ENCODE peak calls at places on chromosomes 12 and 14, in seven cellular contexts. One of them, this sample, is unnamed.

GRCh38 chr14:75273272-75274044 is 5.2 kb upstream of the FOS start:
- DNase-seq in foreskin keratinocyte: no peak
- DNase-seq in GM12865: no peak
- DNase-seq in SK-N-SH: no peak
- DNase-seq in heart left ventricle: no peak
- DNase-seq in HFF-Myc: no peak
- DNase-seq in fibroblast of pulmonary artery: peak
- DNase-seq in this sample: no peak

GRCh38 chr12:14275886-14276285 is 89.6 kb upstream of the ATF7IP start:
- DNase-seq in foreskin keratinocyte: no peak
- DNase-seq in GM12865: no peak
- DNase-seq in SK-N-SH: no peak
- DNase-seq in heart left ventricle: no peak
- DNase-seq in HFF-Myc: no peak
- DNase-seq in fibroblast of pulmonary artery: no peak
- DNase-seq in this sample: no peak

GRCh38 chr12:1848146-1848545 is 27.8 kb downstream of the LRTM2 start:
- DNase-seq in foreskin keratinocyte: no peak
- DNase-seq in GM12865: no peak
- DNase-seq in SK-N-SH: no peak
- DNase-seq in heart left ventricle: no peak
- DNase-seq in HFF-Myc: no peak
- DNase-seq in fibroblast of pulmonary artery: no peak
- DNase-seq in this sample: no peak

GRCh38 chr14:34064349-34064748 is 113.5 kb upstream of the EGLN3 start:
- DNase-seq in foreskin keratinocyte: no peak
- DNase-seq in GM12865: no peak
- DNase-seq in SK-N-SH: no peak
- DNase-seq in heart left ventricle: no peak
- DNase-seq in HFF-Myc: no peak
- DNase-seq in fibroblast of pulmonary artery: peak
- DNase-seq in this sample: no peak

GRCh38 chr12:124550123-124551089 is 17.0 kb downstream of the NCOR2 start:
- DNase-seq in foreskin keratinocyte: no peak
- DNase-seq in GM12865: no peak
- DNase-seq in SK-N-SH: no peak
- DNase-seq in heart left ventricle: no peak
- DNase-seq in HFF-Myc: no peak
- DNase-seq in fibroblast of pulmonary artery: no peak
- DNase-seq in this sample: no peak

GRCh38 chr12:2963154-2963759 is 4.1 kb downstream of the TEAD4 start:
- DNase-seq in foreskin keratinocyte: no peak
- DNase-seq in GM12865: no peak
- DNase-seq in SK-N-SH: no peak
- DNase-seq in heart left ventricle: no peak
- DNase-seq in HFF-Myc: no peak
- DNase-seq in fibroblast of pulmonary artery: no peak
- DNase-seq in this sample: no peak

GRCh38 chr12:108595711-108596647 is 1.9 kb downstream of the TMEM119 start:
- DNase-seq in foreskin keratinocyte: no peak
- DNase-seq in GM12865: no peak
- DNase-seq in SK-N-SH: no peak
- DNase-seq in heart left ventricle: no peak
- DNase-seq in HFF-Myc: no peak
- DNase-seq in fibroblast of pulmonary artery: no peak
- DNase-seq in this sample: no peak

GRCh38 chr12:52860102-52860838 is 11.5 kb upstream of the KRT78 start:
- DNase-seq in foreskin keratinocyte: peak
- DNase-seq in GM12865: no peak
- DNase-seq in SK-N-SH: no peak
- DNase-seq in heart left ventricle: no peak
- DNase-seq in HFF-Myc: no peak
- DNase-seq in fibroblast of pulmonary artery: peak
- DNase-seq in this sample: no peak

GRCh38 chr12:111578276-111578970 is 20.7 kb downstream of the ATXN2 start:
- DNase-seq in foreskin keratinocyte: no peak
- DNase-seq in GM12865: peak
- DNase-seq in SK-N-SH: no peak
- DNase-seq in heart left ventricle: no peak
- DNase-seq in HFF-Myc: peak
- DNase-seq in fibroblast of pulmonary artery: peak
- DNase-seq in this sample: peak

GRCh38 chr12:57261385-57261784 is 10.4 kb upstream of the STAC3 start:
- DNase-seq in foreskin keratinocyte: no peak
- DNase-seq in GM12865: no peak
- DNase-seq in SK-N-SH: no peak
- DNase-seq in heart left ventricle: no peak
- DNase-seq in HFF-Myc: no peak
- DNase-seq in fibroblast of pulmonary artery: no peak
- DNase-seq in this sample: no peak

GRCh38 chr12:128940974-128941373 is 87.7 kb downstream of the GLT1D1 start:
- DNase-seq in foreskin keratinocyte: no peak
- DNase-seq in GM12865: no peak
- DNase-seq in SK-N-SH: no peak
- DNase-seq in heart left ventricle: no peak
- DNase-seq in HFF-Myc: no peak
- DNase-seq in fibroblast of pulmonary artery: no peak
- DNase-seq in this sample: no peak

GRCh38 chr14:33512201-33512600 is 438.7 kb downstream of the EGLN3 start:
- DNase-seq in foreskin keratinocyte: no peak
- DNase-seq in GM12865: no peak
- DNase-seq in SK-N-SH: no peak
- DNase-seq in heart left ventricle: no peak
- DNase-seq in HFF-Myc: no peak
- DNase-seq in fibroblast of pulmonary artery: peak
- DNase-seq in this sample: no peak

GRCh38 chr12:67590122-67590795 is 58.3 kb upstream of the DYRK2 start:
- DNase-seq in foreskin keratinocyte: no peak
- DNase-seq in GM12865: no peak
- DNase-seq in SK-N-SH: peak
- DNase-seq in heart left ventricle: no peak
- DNase-seq in HFF-Myc: no peak
- DNase-seq in fibroblast of pulmonary artery: no peak
- DNase-seq in this sample: no peak

GRCh38 chr12:23472329-23472971 is 477.0 kb downstream of the SOX5 start:
- DNase-seq in foreskin keratinocyte: peak
- DNase-seq in GM12865: no peak
- DNase-seq in SK-N-SH: no peak
- DNase-seq in heart left ventricle: no peak
- DNase-seq in HFF-Myc: no peak
- DNase-seq in fibroblast of pulmonary artery: no peak
- DNase-seq in this sample: no peak

DNA sequence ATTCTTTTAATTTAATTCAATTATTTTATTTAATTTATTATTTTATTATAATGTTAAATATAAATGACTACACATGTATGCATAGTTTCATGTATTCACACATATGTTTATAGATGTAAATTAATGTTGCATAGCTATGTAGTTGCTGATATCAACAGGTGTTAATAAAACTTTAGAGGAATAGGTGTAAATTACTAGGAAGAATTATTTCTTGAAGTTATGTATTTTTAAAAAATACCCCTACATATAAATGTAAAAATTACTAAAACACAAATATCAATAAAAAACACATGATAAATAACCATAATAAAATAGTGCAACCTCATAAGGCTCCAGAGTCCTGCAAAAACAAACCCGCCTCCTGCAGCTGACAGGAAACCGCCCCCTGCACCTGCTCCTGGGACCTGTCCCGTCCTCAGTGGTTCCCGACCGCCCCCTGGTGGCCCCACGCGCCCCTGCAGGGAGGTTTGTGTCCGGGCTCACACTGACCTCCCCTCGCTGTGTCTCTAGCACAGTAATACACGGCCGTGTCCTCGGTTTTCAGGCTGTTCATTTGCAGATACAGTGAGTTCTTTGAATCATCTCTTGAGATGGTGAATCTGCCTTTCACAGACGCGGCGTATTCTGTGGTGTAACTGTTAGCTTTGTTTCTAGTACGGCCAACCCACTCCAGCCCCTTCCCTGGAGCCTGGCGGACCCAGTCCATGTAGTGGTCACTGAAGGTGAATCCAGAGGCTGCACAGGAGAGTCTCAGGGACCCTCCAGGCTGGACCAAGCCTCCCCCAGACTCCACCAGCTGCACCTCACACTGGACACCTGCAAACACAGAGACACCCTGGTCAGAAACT is 1264.0 kb downstream of the TMEM121 start:
- DNase-seq in foreskin keratinocyte: no peak
- DNase-seq in GM12865: peak
- DNase-seq in SK-N-SH: peak
- DNase-seq in heart left ventricle: peak
- DNase-seq in HFF-Myc: no peak
- DNase-seq in fibroblast of pulmonary artery: no peak
- DNase-seq in this sample: peak
- TF ChIP-seq CTCF in foreskin keratinocyte: peak
- TF ChIP-seq CTCF in GM12865: peak
- TF ChIP-seq CTCF in SK-N-SH: peak
- TF ChIP-seq CTCF in heart left ventricle: peak
- TF ChIP-seq CTCF in HFF-Myc: peak
- TF ChIP-seq CTCF in fibroblast of pulmonary artery: peak
- TF ChIP-seq CTCF in this sample: peak

GRCh38 chr14:106562451-106562850 is 1036.1 kb downstream of the TMEM121 start:
- DNase-seq in foreskin keratinocyte: no peak
- DNase-seq in GM12865: no peak
- DNase-seq in SK-N-SH: no peak
- DNase-seq in heart left ventricle: no peak
- DNase-seq in HFF-Myc: no peak
- DNase-seq in fibroblast of pulmonary artery: no peak
- DNase-seq in this sample: no peak

GRCh38 chr14:106564058-106564643 is 1037.8 kb downstream of the TMEM121 start:
- DNase-seq in foreskin keratinocyte: no peak
- DNase-seq in GM12865: peak
- DNase-seq in SK-N-SH: peak
- DNase-seq in heart left ventricle: no peak
- DNase-seq in HFF-Myc: no peak
- DNase-seq in fibroblast of pulmonary artery: no peak
- DNase-seq in this sample: peak
- TF ChIP-seq CTCF in foreskin keratinocyte: peak
- TF ChIP-seq CTCF in GM12865: peak
- TF ChIP-seq CTCF in SK-N-SH: peak
- TF ChIP-seq CTCF in heart left ventricle: peak
- TF ChIP-seq CTCF in HFF-Myc: peak
- TF ChIP-seq CTCF in fibroblast of pulmonary artery: no peak
- TF ChIP-seq CTCF in this sample: peak

GRCh38 chr12:77220586-77220985 is 155.2 kb upstream of the E2F7 start:
- DNase-seq in foreskin keratinocyte: no peak
- DNase-seq in GM12865: no peak
- DNase-seq in SK-N-SH: no peak
- DNase-seq in heart left ventricle: no peak
- DNase-seq in HFF-Myc: no peak
- DNase-seq in fibroblast of pulmonary artery: no peak
- DNase-seq in this sample: no peak
- TF ChIP-seq CTCF in foreskin keratinocyte: no peak
- TF ChIP-seq CTCF in GM12865: no peak
- TF ChIP-seq CTCF in SK-N-SH: no peak
- TF ChIP-seq CTCF in heart left ventricle: no peak
- TF ChIP-seq CTCF in HFF-Myc: no peak
- TF ChIP-seq CTCF in fibroblast of pulmonary artery: no peak
- TF ChIP-seq CTCF in this sample: no peak

GRCh38 chr14:77155083-77155482 is 13.5 kb upstream of the ZDHHC22 start:
- DNase-seq in foreskin keratinocyte: no peak
- DNase-seq in GM12865: no peak
- DNase-seq in SK-N-SH: no peak
- DNase-seq in heart left ventricle: no peak
- DNase-seq in HFF-Myc: no peak
- DNase-seq in fibroblast of pulmonary artery: no peak
- DNase-seq in this sample: no peak

GRCh38 chr14:77157716-77158115 is 16.1 kb upstream of the ZDHHC22 start:
- DNase-seq in foreskin keratinocyte: no peak
- DNase-seq in GM12865: no peak
- DNase-seq in SK-N-SH: no peak
- DNase-seq in heart left ventricle: no peak
- DNase-seq in HFF-Myc: no peak
- DNase-seq in fibroblast of pulmonary artery: no peak
- DNase-seq in this sample: no peak

GRCh38 chr14:77154421-77154820 is 12.8 kb upstream of the ZDHHC22 start:
- DNase-seq in foreskin keratinocyte: no peak
- DNase-seq in GM12865: no peak
- DNase-seq in SK-N-SH: no peak
- DNase-seq in heart left ventricle: no peak
- DNase-seq in HFF-Myc: no peak
- DNase-seq in fibroblast of pulmonary artery: no peak
- DNase-seq in this sample: no peak

GRCh38 chr14:77161011-77161410 is 19.4 kb upstream of the ZDHHC22 start:
- DNase-seq in foreskin keratinocyte: no peak
- DNase-seq in GM12865: no peak
- DNase-seq in SK-N-SH: no peak
- DNase-seq in heart left ventricle: no peak
- DNase-seq in HFF-Myc: no peak
- DNase-seq in fibroblast of pulmonary artery: no peak
- DNase-seq in this sample: no peak

GRCh38 chr14:77158175-77158908 is 16.8 kb upstream of the ZDHHC22 start:
- DNase-seq in foreskin keratinocyte: no peak
- DNase-seq in GM12865: no peak
- DNase-seq in SK-N-SH: peak
- DNase-seq in heart left ventricle: peak
- DNase-seq in HFF-Myc: peak
- DNase-seq in fibroblast of pulmonary artery: peak
- DNase-seq in this sample: no peak
- TF ChIP-seq CTCF in foreskin keratinocyte: no peak
- TF ChIP-seq CTCF in GM12865: no peak
- TF ChIP-seq CTCF in SK-N-SH: no peak
- TF ChIP-seq CTCF in heart left ventricle: no peak
- TF ChIP-seq CTCF in HFF-Myc: no peak
- TF ChIP-seq CTCF in fibroblast of pulmonary artery: no peak
- TF ChIP-seq CTCF in this sample: no peak

GRCh38 chr14:102501751-102502315 is 7.7 kb downstream of the ANKRD9 start:
- DNase-seq in foreskin keratinocyte: no peak
- DNase-seq in GM12865: no peak
- DNase-seq in SK-N-SH: no peak
- DNase-seq in heart left ventricle: peak
- DNase-seq in HFF-Myc: no peak
- DNase-seq in fibroblast of pulmonary artery: no peak
- DNase-seq in this sample: no peak
- TF ChIP-seq CTCF in foreskin keratinocyte: peak
- TF ChIP-seq CTCF in GM12865: no peak
- TF ChIP-seq CTCF in SK-N-SH: peak
- TF ChIP-seq CTCF in heart left ventricle: peak
- TF ChIP-seq CTCF in HFF-Myc: peak
- TF ChIP-seq CTCF in fibroblast of pulmonary artery: no peak
- TF ChIP-seq CTCF in this sample: no peak

GRCh38 chr14:24251880-24252288 is 9.5 kb upstream of the TINF2 start:
- DNase-seq in foreskin keratinocyte: no peak
- DNase-seq in GM12865: no peak
- DNase-seq in SK-N-SH: no peak
- DNase-seq in heart left ventricle: no peak
- DNase-seq in HFF-Myc: no peak
- DNase-seq in fibroblast of pulmonary artery: peak
- DNase-seq in this sample: no peak
- TF ChIP-seq CTCF in foreskin keratinocyte: peak
- TF ChIP-seq CTCF in GM12865: no peak
- TF ChIP-seq CTCF in SK-N-SH: no peak
- TF ChIP-seq CTCF in heart left ventricle: no peak
- TF ChIP-seq CTCF in HFF-Myc: no peak
- TF ChIP-seq CTCF in fibroblast of pulmonary artery: peak
- TF ChIP-seq CTCF in this sample: no peak

GRCh38 chr12:116276433-116277216 is 868 bp downstream of the MED13L start:
- DNase-seq in foreskin keratinocyte: no peak
- DNase-seq in GM12865: peak
- DNase-seq in SK-N-SH: peak
- DNase-seq in heart left ventricle: peak
- DNase-seq in HFF-Myc: no peak
- DNase-seq in fibroblast of pulmonary artery: peak
- DNase-seq in this sample: peak
- TF ChIP-seq CTCF in foreskin keratinocyte: peak
- TF ChIP-seq CTCF in GM12865: no peak
- TF ChIP-seq CTCF in SK-N-SH: peak
- TF ChIP-seq CTCF in heart left ventricle: peak
- TF ChIP-seq CTCF in HFF-Myc: no peak
- TF ChIP-seq CTCF in fibroblast of pulmonary artery: peak
- TF ChIP-seq CTCF in this sample: no peak

This sample was measured in GM20000.